ENCODE peak calls at places on chromosome 3, in five cellular contexts. Y, A, S, U and B are unnamed samples.

GRCh38 chr3:133112666-133113065 is 74.5 kb downstream of the TMEM108 start:
- DNase-seq in Y (peak), A (no peak), U (peak), S (no peak), B (no peak)

GRCh38 chr3:66567066-66567465 is 66.2 kb upstream of the LRIG1 start:
- DNase-seq in U (peak), A (no peak), S (no peak), Y (peak), B (no peak)

GRCh38 chr3:47612178-47612577 is 33.5 kb upstream of the CSPG5 start:
- DNase-seq in S (no peak), U (peak), Y (peak), A (no peak), B (peak)

GRCh38 chr3:33877187-33877586 is 78.8 kb downstream of the PDCD6IP start:
- DNase-seq in A (no peak), U (no peak), Y (no peak), S (no peak), B (no peak)

GRCh38 chr3:32118215-32118614 is 11.8 kb downstream of the GPD1L start:
- DNase-seq in Y (no peak), S (no peak), U (no peak), A (no peak), B (no peak)

GRCh38 chr3:73235768-73236167 is 174.3 kb downstream of the EBLN2 start:
- DNase-seq in S (no peak), Y (no peak), U (no peak), A (no peak), B (no peak)

GRCh38 chr3:134804508-134805480 is 9.7 kb downstream of the EPHB1 start:
- DNase-seq in A (no peak), U (no peak), Y (no peak), S (peak), B (no peak)

GRCh38 chr3:149367021-149367840 is 10.2 kb downstream of the TM4SF1 start:
- DNase-seq in Y (peak), S (peak), A (no peak), U (peak), B (no peak)

GRCh38 chr3:15665510-15666150 is 64.1 kb downstream of the BTD start:
- DNase-seq in U (no peak), S (no peak), A (no peak), Y (peak), B (no peak)
- H3K4me3 ChIP-seq in U (no peak), S (no peak), A (no peak), Y (no peak), B (no peak)

GRCh38 chr3:26118165-26118564 is 328.3 kb downstream of the OXSM start:
- DNase-seq in S (no peak), A (no peak), U (no peak), Y (no peak), B (no peak)
- TF ChIP-seq CTCF in S (no peak), A (peak), U (no peak), Y (no peak), B (no peak)

GRCh38 chr3:155079795-155080546 is at the start of gene MME:
- DNase-seq in S (no peak), Y (peak), A (peak), U (peak), B (no peak)
- H3K4me3 ChIP-seq in S (peak), Y (peak), A (peak), U (peak), B (peak)

GRCh38 chr3:10224794-10225660 is 23.2 kb upstream of the TATDN2 start:
- DNase-seq in S (peak), U (peak), Y (peak), A (peak), B (no peak)
- TF ChIP-seq CTCF in S (peak), U (peak), Y (peak), A (peak), B (peak)

GRCh38 chr3:29283297-29283681 is 2.4 kb downstream of the RBMS3 start:
- DNase-seq in A (no peak), S (no peak), Y (no peak), U (peak), B (no peak)
- H3K4me3 ChIP-seq in A (peak), S (peak), Y (peak), U (peak), B (peak)

GRCh38 chr3:159926573-159926972 is 62.1 kb upstream of the IL12A start:
- DNase-seq in A (no peak), S (no peak), U (no peak), Y (no peak), B (no peak)

GRCh38 chr3:159928071-159928491 is 60.6 kb upstream of the IL12A start:
- DNase-seq in Y (peak), S (no peak), U (peak), A (no peak), B (no peak)

GRCh38 chr3:159929894-159930235 is 58.8 kb upstream of the IL12A start:
- DNase-seq in Y (no peak), S (no peak), U (no peak), A (no peak), B (no peak)

GRCh38 chr3:159928692-159929091 is 59.9 kb upstream of the IL12A start:
- DNase-seq in S (no peak), U (peak), Y (peak), A (no peak), B (peak)

GRCh38 chr3:159929181-159929893 is 59.3 kb upstream of the IL12A start:
- DNase-seq in A (no peak), U (peak), Y (peak), S (peak), B (no peak)
- TF ChIP-seq CTCF in A (peak), U (peak), Y (peak), S (peak), B (peak)

DNA sequence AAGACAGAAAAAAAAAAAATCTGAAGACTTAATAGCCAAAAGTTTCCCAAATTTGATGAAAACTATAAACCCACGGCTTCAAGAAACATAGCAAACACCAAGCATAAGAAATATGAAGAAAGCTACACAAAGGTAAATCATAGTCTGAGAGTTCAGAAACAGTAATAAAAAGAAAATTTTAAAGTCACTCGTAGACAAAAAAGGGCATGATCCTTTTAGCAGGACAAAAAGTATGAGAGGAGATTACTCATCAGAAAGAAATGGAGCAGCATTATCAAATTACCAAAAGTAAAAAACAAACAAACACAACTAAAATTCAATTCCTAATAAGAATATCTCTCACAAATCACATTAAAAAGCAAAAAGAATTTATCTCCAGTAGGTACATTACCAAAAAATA is 279.4 kb upstream of the UBE2E2 start:
- DNase-seq in Y (peak), U (no peak), A (no peak), S (no peak), B (no peak)
- H3K4me3 ChIP-seq in Y (no peak), U (no peak), A (no peak), S (no peak), B (no peak)

DNA sequence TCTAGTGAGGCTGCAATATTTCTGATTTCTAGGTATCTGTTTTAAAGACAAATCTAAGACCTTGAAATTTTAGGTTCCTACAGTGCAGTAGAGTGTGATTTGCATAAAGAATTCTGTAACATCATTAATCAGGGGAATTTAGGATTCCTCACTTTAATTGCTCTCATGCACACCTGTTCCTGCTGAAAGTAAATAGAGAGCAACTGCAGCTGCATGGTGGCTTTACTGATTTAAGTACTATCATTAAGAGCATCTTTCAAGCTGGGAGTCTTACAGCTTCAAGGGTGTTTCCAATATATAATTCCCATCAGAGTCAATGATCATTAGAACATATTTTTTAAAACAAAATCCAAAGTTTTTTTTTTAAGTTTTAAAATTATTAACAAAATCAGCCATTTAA is 36.0 kb upstream of the C3orf70 start:
- DNase-seq in S (no peak), Y (no peak), A (no peak), U (no peak), B (no peak)
- TF ChIP-seq CTCF in S (no peak), Y (no peak), A (no peak), U (no peak), B (no peak)